ENCODE peak calls at places on chromosomes 5 and 9, in six cellular contexts. A is fibroblast of lung, B is heart right ventricle, W is osteoblast, N is Peyer's patch, U is PC-9. E is an unnamed sample.
A peak's percentile ranks its signal among the peaks of the same experiment; 100 is the strongest.

GRCh38 chr5:120927923-120928322 is 463.8 kb downstream of the PRR16 start:
- DNase-seq in A (no peak), B (no peak), W (no peak), N (no peak), U (no peak), E (no peak)

GRCh38 chr5:58153255-58153654 is 306.6 kb downstream of the PLK2 start:
- DNase-seq in A (no peak), B (no peak), W (no peak), N (no peak), U (peak; percentile 66), E (no peak)

GRCh38 chr9:93048706-93049448 is 9.6 kb upstream of the SUSD3 start:
- DNase-seq in A (no peak), B (no peak), W (no peak), N (no peak), U (no peak), E (no peak)

GRCh38 chr9:33506626-33507370 is 17.3 kb upstream of the ANKRD18B start:
- DNase-seq in A (peak; percentile 91), B (no peak), W (peak; percentile 15), N (no peak), U (peak; percentile 93), E (no peak)

GRCh38 chr9:95506692-95507455 is 9.9 kb downstream of the PTCH1 start:
- DNase-seq in A (peak; percentile 61), B (peak; percentile 44), W (peak; percentile 91), N (peak; percentile 67), U (no peak), E (peak; percentile 74)

GRCh38 chr9:34589656-34590375 is at the start of gene CNTFR:
- DNase-seq in A (no peak), B (peak; percentile 54), W (no peak), N (no peak), U (no peak), E (peak; percentile 95)

GRCh38 chr5:84634256-84634655 is 249.6 kb upstream of the EDIL3 start:
- DNase-seq in A (peak; percentile 36), B (no peak), W (peak; percentile 44), N (no peak), U (no peak), E (no peak)

GRCh38 chr9:27198175-27198574 is 89.2 kb downstream of the TEK start:
- DNase-seq in A (peak; percentile 51), B (no peak), W (no peak), N (no peak), U (no peak), E (no peak)

GRCh38 chr9:38423939-38424843 is at the start of gene IGFBPL1:
- DNase-seq in A (no peak), B (no peak), W (peak; percentile 92), N (no peak), U (no peak), E (peak; percentile 95)

GRCh38 chr5:133760532-133760931 is 148.2 kb upstream of the FSTL4 start:
- DNase-seq in A (no peak), B (no peak), W (no peak), N (no peak), U (no peak), E (no peak)

GRCh38 chr9:107176701-107177100 is 106.4 kb upstream of the RAD23B start:
- DNase-seq in A (peak; percentile 25), B (no peak), W (no peak), N (no peak), U (no peak), E (no peak)

GRCh38 chr5:133293953-133294352 is 242.1 kb downstream of the HSPA4 start:
- DNase-seq in A (no peak), B (no peak), W (no peak), N (no peak), U (no peak), E (no peak)

GRCh38 chr9:116653580-116654355 is 33.3 kb upstream of the TRIM32 start:
- DNase-seq in A (no peak), B (no peak), W (no peak), N (no peak), U (no peak), E (no peak)

GRCh38 chr5:141040093-141040762 is 10.9 kb upstream of the PCDHB1 start:
- DNase-seq in A (no peak), B (peak; percentile 18), W (peak; percentile 1), N (no peak), U (no peak), E (peak; percentile 51)

GRCh38 chr5:154138701-154139100 is 51.8 kb upstream of the GALNT10 start:
- DNase-seq in A (no peak), B (peak; percentile 62), W (no peak), N (no peak), U (no peak), E (no peak)

GRCh38 chr5:65100846-65101678 is 332.3 kb downstream of the CWC27 start:
- DNase-seq in A (peak; percentile 91), B (peak; percentile 45), W (peak; percentile 96), N (peak; percentile 70), U (peak; percentile 37), E (peak; percentile 78)

GRCh38 chr9:2093920-2094597 is 78.9 kb downstream of the SMARCA2 start:
- DNase-seq in A (no peak), B (no peak), W (peak; percentile 42), N (no peak), U (no peak), E (no peak)

GRCh38 chr9:113562653-113563381 is 99.3 kb downstream of the RGS3 start:
- DNase-seq in A (no peak), B (no peak), W (no peak), N (no peak), U (no peak), E (no peak)

GRCh38 chr5:61673007-61673735 is 341.1 kb downstream of the ZSWIM6 start:
- DNase-seq in A (peak; percentile 11), B (no peak), W (peak; percentile 46), N (peak; percentile 80), U (peak; percentile 52), E (no peak)

GRCh38 chr5:131679911-131680310 is 44.9 kb upstream of the RAPGEF6 start:
- DNase-seq in A (peak; percentile 89), B (no peak), W (peak; percentile 25), N (no peak), U (no peak), E (no peak)

GRCh38 chr9:36961051-36961450 is 73.0 kb downstream of the PAX5 start:
- DNase-seq in A (no peak), B (no peak), W (no peak), N (no peak), U (no peak), E (no peak)

GRCh38 chr5:3197699-3198098 is 397.9 kb upstream of the IRX1 start:
- DNase-seq in A (no peak), B (no peak), W (no peak), N (no peak), U (no peak), E (peak; percentile 73)

GRCh38 chr5:127254729-127255284 is 35.8 kb upstream of the MEGF10 start:
- DNase-seq in A (peak; percentile 42), B (no peak), W (no peak), N (no peak), U (no peak), E (no peak)

GRCh38 chr5:127260686-127261085 is 29.9 kb upstream of the MEGF10 start:
- DNase-seq in A (no peak), B (no peak), W (no peak), N (no peak), U (no peak), E (no peak)

GRCh38 chr5:127256886-127257597 is 33.6 kb upstream of the MEGF10 start:
- DNase-seq in A (no peak), B (no peak), W (no peak), N (peak; percentile 48), U (no peak), E (no peak)
- H3K4me3 ChIP-seq in A (no peak overlapping the region), B (no peak overlapping the region), W (no peak overlapping the region), N (no peak overlapping the region), U (no peak overlapping the region), E (no peak overlapping the region)

DNA sequence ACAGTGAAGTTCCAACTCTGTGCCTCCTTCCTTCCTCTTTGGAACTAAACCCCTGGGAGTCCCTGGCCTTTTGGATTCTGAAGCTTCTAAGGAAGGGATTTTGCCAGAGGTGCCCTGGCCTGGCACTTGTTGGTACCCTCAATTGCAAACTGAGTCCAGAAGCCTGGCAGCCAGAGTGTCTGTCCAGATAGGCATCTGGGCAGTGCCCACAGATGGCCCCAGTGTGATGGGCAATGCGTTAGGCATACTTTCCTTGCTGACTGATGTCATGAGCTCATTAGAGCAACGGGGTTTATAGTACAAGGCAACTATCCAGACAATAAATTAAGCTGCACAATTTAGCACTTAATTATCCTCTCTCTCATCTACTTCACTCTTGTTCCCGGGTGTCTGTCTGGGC is 157.7 kb upstream of the SMIM23 start:
- DNase-seq in A (no peak), B (no peak), W (no peak), N (no peak), U (no peak), E (no peak)
- H3K27me3 ChIP-seq in A (peaks cover 20% of the 10 kb centered on the region), B (no peaks in the 10 kb centered on the region), W (peaks cover 49% of the 10 kb centered on the region), N (no peaks in the 10 kb centered on the region), U (no peaks in the 10 kb centered on the region), E (peaks cover 20% of the 10 kb centered on the region)

GRCh38 chr9:79953908-79954307 is 382.1 kb downstream of the TLE4 start:
- DNase-seq in A (no peak), B (no peak), W (no peak), N (no peak), U (no peak), E (no peak)

GRCh38 chr9:79946718-79947117 is 375.0 kb downstream of the TLE4 start:
- DNase-seq in A (peak; percentile 2), B (no peak), W (no peak), N (no peak), U (no peak), E (no peak)

GRCh38 chr9:79955300-79955699 is 383.5 kb downstream of the TLE4 start:
- DNase-seq in A (peak; percentile 9), B (no peak), W (no peak), N (no peak), U (no peak), E (no peak)

DNA sequence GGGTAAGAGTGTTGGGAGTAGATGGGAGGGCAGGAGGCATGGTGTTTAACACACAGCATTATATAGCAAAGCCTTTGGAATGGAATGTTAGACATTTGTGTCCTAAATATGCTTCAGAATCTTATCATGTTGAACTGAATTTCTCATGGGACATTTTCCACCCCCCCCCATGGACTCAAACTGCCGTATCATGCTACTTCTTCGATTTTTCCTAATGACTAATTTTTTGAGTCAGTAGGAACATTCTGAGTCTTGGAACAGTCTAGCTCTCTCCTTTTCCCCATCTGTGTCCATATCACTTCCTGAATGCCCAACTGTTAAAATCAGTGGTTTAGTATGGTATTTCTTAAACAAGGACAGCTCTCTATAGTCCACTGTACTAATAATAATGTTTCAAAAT is 380.6 kb downstream of the TLE4 start:
- DNase-seq in A (no peak), B (no peak), W (peak; percentile 8), N (no peak), U (no peak), E (no peak)
- H3K36me3 ChIP-seq in A (no peaks in the 10 kb centered on the region), B (no peaks in the 10 kb centered on the region), W (no peaks in the 10 kb centered on the region), N (no peaks in the 10 kb centered on the region), U (no peaks in the 10 kb centered on the region), E (no peaks in the 10 kb centered on the region)

DNA sequence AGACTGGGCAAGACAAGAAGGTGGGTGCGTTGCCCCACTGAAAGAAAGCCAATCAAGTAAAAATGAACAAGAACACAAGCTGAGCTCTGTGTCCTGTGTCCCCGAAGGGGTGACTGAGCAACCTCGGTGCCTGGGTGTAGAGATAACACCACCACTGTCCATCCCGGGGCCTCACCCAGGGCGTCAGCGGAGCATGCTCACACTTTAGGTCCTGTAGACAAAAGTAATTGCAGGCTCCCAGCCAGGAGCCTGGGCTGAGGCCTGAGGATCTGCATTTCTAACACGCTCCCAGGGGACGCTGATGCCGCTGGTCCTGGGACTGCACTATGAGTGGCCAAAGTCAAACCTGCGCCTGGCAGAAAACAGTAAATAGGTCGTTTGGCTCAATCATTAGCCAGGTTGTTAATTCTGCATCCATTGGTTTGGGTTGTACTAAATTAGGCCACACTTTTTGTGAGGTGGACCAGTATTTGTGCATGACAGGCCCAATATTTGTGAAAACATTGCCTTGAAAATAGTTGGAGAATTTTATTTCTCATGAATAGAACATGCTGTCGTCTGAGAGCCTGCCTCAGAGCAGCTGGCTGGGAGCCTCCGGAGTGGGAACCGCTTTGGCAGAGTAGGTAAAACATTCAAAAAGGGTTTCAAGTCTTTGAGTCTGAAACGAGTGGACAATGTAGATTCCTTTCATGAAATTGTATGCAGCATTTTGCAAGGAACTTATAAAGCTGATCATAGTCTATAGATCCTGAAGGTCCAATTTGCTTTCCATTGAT is 38.3 kb downstream of the ANKRD33B start:
- DNase-seq in A (no peak), B (peak; percentile 40), W (no peak), N (no peak), U (no peak), E (no peak)
- H3K4me3 ChIP-seq in A (no peak overlapping the region), B (peak overlapping the region; percentile 17), W (peak overlapping the region; percentile 40), N (no peak overlapping the region), U (no peak overlapping the region), E (no peak overlapping the region)

E was measured in H7.